ENCODE peak calls at places on chromosomes 13 and 19, in five cellular contexts. U is amygdala, O is Karpas-422, H is Daoy, A is NCI-H2227 treated with DMSO at 0.1 percent for 48 hours. I is an unnamed sample.

GRCh38 chr13:44438234-44438579 is 64.6 kb downstream of the SERP2 start:
- DNase-seq in A (no peak), U (no peak), H (no peak), O (no peak), I (no peak)

GRCh38 chr19:7729211-7729610 is 2.7 kb downstream of the CLEC4G start:
- DNase-seq in O (no peak), H (no peak), A (no peak), U (no peak), I (no peak)

GRCh38 chr19:47229674-47230121 is 1.3 kb downstream of the BBC3 start:
- DNase-seq in H (peak), U (no peak), A (no peak), O (peak), I (peak)

GRCh38 chr19:3945838-3946237 is 13.0 kb downstream of the NMRK2 start:
- DNase-seq in O (no peak), H (no peak), U (no peak), A (no peak), I (no peak)

GRCh38 chr19:56814656-56815055 is 25.9 kb downstream of the PEG3 start:
- DNase-seq in A (no peak), H (no peak), U (no peak), O (no peak), I (no peak)

GRCh38 chr19:7868326-7868670 is 5.9 kb downstream of the PRR36 start:
- DNase-seq in O (no peak), A (no peak), U (no peak), H (peak), I (no peak)

GRCh38 chr13:30307194-30307965 is at the start of gene KATNAL1:
- DNase-seq in H (peak), U (peak), O (peak), A (peak), I (peak)

GRCh38 chr13:50685491-50685890 is 158.0 kb downstream of the DLEU7 start:
- DNase-seq in H (peak), A (peak), O (no peak), U (peak), I (no peak)

GRCh38 chr19:11767633-11768133 is 883 bp downstream of the ZNF441 start:
- DNase-seq in O (peak), U (no peak), A (no peak), H (peak), I (peak)

GRCh38 chr13:41407380-41407779 is 50.0 kb upstream of the RGCC start:
- DNase-seq in O (no peak), H (no peak), U (no peak), A (no peak), I (no peak)

GRCh38 chr19:38629568-38629967 is 10.6 kb downstream of the EIF3K start:
- DNase-seq in H (no peak), A (no peak), O (no peak), U (no peak), I (no peak)

GRCh38 chr19:38538386-38538785 is 79.4 kb downstream of the MAP4K1 start:
- DNase-seq in U (no peak), A (no peak), O (no peak), H (no peak), I (no peak)

GRCh38 chr19:31988256-31988655 is 357.2 kb upstream of the ZNF507 start:
- DNase-seq in U (no peak), H (no peak), A (no peak), O (no peak), I (no peak)

GRCh38 chr19:10180459-10180858 is 14.3 kb downstream of the DNMT1 start:
- DNase-seq in O (no peak), U (no peak), A (no peak), H (no peak), I (no peak)

GRCh38 chr19:46367434-46367833 is 20.5 kb downstream of the PPP5C start:
- DNase-seq in H (no peak), U (no peak), A (no peak), O (no peak), I (no peak)

GRCh38 chr19:928471-929259 is 2.8 kb downstream of the ARID3A start:
- DNase-seq in U (no peak), O (no peak), A (no peak), H (no peak), I (no peak)

GRCh38 chr19:15025237-15025636 is 24.0 kb upstream of the CASP14 start:
- DNase-seq in O (peak), A (no peak), U (no peak), H (peak), I (no peak)

GRCh38 chr13:113456116-113456702 is 2.9 kb upstream of the ADPRHL1 start:
- DNase-seq in H (no peak), A (no peak), O (no peak), U (no peak), I (no peak)

GRCh38 chr19:12800873-12801465 is 631 bp downstream of the PRDX2 start:
- DNase-seq in O (peak), U (no peak), A (no peak), H (no peak), I (no peak)

GRCh38 chr13:93522486-93522885 is 295.9 kb downstream of the GPC6 start:
- DNase-seq in A (no peak), O (no peak), U (no peak), H (no peak), I (peak)

GRCh38 chr13:33487575-33488243 is 202.2 kb upstream of the STARD13 start:
- DNase-seq in A (no peak), O (peak), U (no peak), H (peak), I (no peak)

GRCh38 chr13:41148421-41149283 is 16.1 kb upstream of the KBTBD6 start:
- DNase-seq in A (peak), O (no peak), U (no peak), H (no peak), I (no peak)

GRCh38 chr13:97030705-97031452 is 36.6 kb upstream of the OXGR1 start:
- DNase-seq in O (peak), H (peak), U (no peak), A (no peak), I (peak)

GRCh38 chr13:107730835-107731234 is 484.5 kb downstream of the LIG4 start:
- DNase-seq in O (no peak), A (no peak), H (no peak), U (no peak), I (no peak)

GRCh38 chr13:87093399-87093798 is 577.8 kb upstream of the SLITRK5 start:
- DNase-seq in A (no peak), O (no peak), H (no peak), U (no peak), I (no peak)

GRCh38 chr19:57063070-57063469 is 56.7 kb upstream of the USP29 start:
- DNase-seq in U (no peak), O (no peak), H (no peak), A (no peak), I (no peak)

GRCh38 chr13:92255533-92255932 is 857.1 kb downstream of the GPC5 start:
- DNase-seq in O (no peak), U (no peak), A (no peak), H (no peak), I (no peak)

I was measured in Caki2.